ENCODE peak calls at places on chromosome 11, in five cellular contexts. L, H, M, U and E are unnamed samples.

GRCh38 chr11:2892215-2893020 is 6.8 kb upstream of the CDKN1C start:
- DNase-seq in U (peak; percentile 73), L (peak; percentile 88), H (peak; percentile 68), M (no peak), E (peak; percentile 23)

GRCh38 chr11:3074912-3075589 is 17.8 kb upstream of the CARS1 start:
- DNase-seq in H (no peak), L (peak; percentile 80), U (peak; percentile 95), M (no peak), E (peak; percentile 47)

GRCh38 chr11:71269603-71270511 is 17.5 kb upstream of the SHANK2 start:
- DNase-seq in U (no peak), H (no peak), L (no peak), M (no peak), E (no peak)

GRCh38 chr11:111749646-111750045 is 16.5 kb downstream of the PPP2R1B start:
- DNase-seq in U (no peak), M (no peak), H (no peak), L (no peak), E (no peak)

GRCh38 chr11:70580036-70580805 is 181.9 kb downstream of the CTTN start:
- DNase-seq in L (no peak), U (no peak), M (no peak), H (no peak), E (no peak)

GRCh38 chr11:83521647-83522596 is 235.8 kb upstream of the CCDC90B start:
- DNase-seq in H (no peak), U (peak; percentile 61), L (peak; percentile 56), M (peak; percentile 7), E (peak; percentile 36)

GRCh38 chr11:63560506-63561179 is 2.5 kb downstream of the PLAAT2 start:
- DNase-seq in L (no peak), H (no peak), U (no peak), M (peak; percentile 47), E (no peak)

GRCh38 chr11:71518506-71519471 is 8.3 kb upstream of the KRTAP5-7 start:
- DNase-seq in H (no peak), M (no peak), L (no peak), U (no peak), E (no peak)

GRCh38 chr11:266676-267439 is 11.3 kb upstream of the NLRP6 start:
- DNase-seq in H (peak; percentile 26), L (no peak), U (no peak), M (no peak), E (no peak)

GRCh38 chr11:117070016-117070415 is 28.2 kb downstream of the SIK3 start:
- DNase-seq in H (no peak), M (peak; percentile 22), U (no peak), L (no peak), E (no peak)

GRCh38 chr11:34758262-34758661 is 137.4 kb downstream of the EHF start:
- DNase-seq in M (no peak), L (no peak), H (no peak), U (no peak), E (no peak)